ENCODE peak calls at places on chromosome 17, in five cellular contexts. J is breast epithelium, A is activated B cell treated with CpG ODN at 0.5 μM for 24 hours, Q is AG04450, D is GM20000. X is an unnamed sample.

GRCh38 chr17:78184868-78185267 is 2.0 kb downstream of the TK1 start:
- DNase-seq in J (no peak), A (no peak), Q (no peak), D (no peak), X (no peak)

GRCh38 chr17:50519141-50519834 is 11.0 kb downstream of the MYCBPAP start:
- DNase-seq in J (no peak), A (no peak), Q (no peak), D (no peak), X (no peak)

GRCh38 chr17:62628845-62629555 is 1.5 kb downstream of the MRC2 start:
- DNase-seq in J (no peak), A (no peak), Q (no peak), D (no peak), X (no peak)

GRCh38 chr17:65115721-65116312 is 21.4 kb upstream of the RGS9 start:
- DNase-seq in J (no peak), A (no peak), Q (no peak), D (no peak), X (no peak)

GRCh38 chr17:3985800-3986199 is 21.6 kb upstream of the ATP2A3 start:
- DNase-seq in J (no peak), A (no peak), Q (no peak), D (no peak), X (no peak)

GRCh38 chr17:73474370-73474988 is 162.7 kb upstream of the CDC42EP4 start:
- DNase-seq in J (peak), A (no peak), Q (no peak), D (no peak), X (no peak)

GRCh38 chr17:29972277-29972676 is 30.8 kb downstream of the EFCAB5 start:
- DNase-seq in J (no peak), A (no peak), Q (no peak), D (no peak), X (no peak)

GRCh38 chr17:43434902-43435319 is 36.1 kb downstream of the ARL4D start:
- DNase-seq in J (no peak), A (no peak), Q (no peak), D (no peak), X (no peak)

GRCh38 chr17:65278820-65279184 is 141.6 kb downstream of the RGS9 start:
- DNase-seq in J (no peak), A (no peak), Q (no peak), D (no peak), X (no peak)

GRCh38 chr17:19676901-19677300 is 28.4 kb downstream of the ALDH3A2 start:
- DNase-seq in J (no peak), A (no peak), Q (no peak), D (no peak), X (no peak)

GRCh38 chr17:7367918-7368596 is 12.8 kb upstream of the TNK1 start:
- DNase-seq in J (no peak), A (no peak), Q (no peak), D (no peak), X (no peak)

GRCh38 chr17:17739388-17740066 is 58.3 kb downstream of the RAI1 start:
- DNase-seq in J (no peak), A (no peak), Q (no peak), D (no peak), X (no peak)

GRCh38 chr17:740240-741055 is 8.1 kb downstream of the TLCD3A start:
- DNase-seq in J (no peak), A (peak), Q (no peak), D (peak), X (peak)

GRCh38 chr17:17350491-17351355 is 47.5 kb downstream of the NT5M start:
- DNase-seq in J (no peak), A (no peak), Q (no peak), D (no peak), X (no peak)

GRCh38 chr17:52158450-52159042 is at the start of gene CA10:
- DNase-seq in J (no peak), A (no peak), Q (no peak), D (peak), X (peak)

GRCh38 chr17:78486946-78487680 is 90.1 kb downstream of the DNAH17 start:
- DNase-seq in J (no peak), A (no peak), Q (no peak), D (no peak), X (no peak)

GRCh38 chr17:60941028-60941427 is 263.4 kb downstream of the BCAS3 start:
- DNase-seq in J (no peak), A (no peak), Q (peak), D (no peak), X (no peak)

GRCh38 chr17:65557349-65558310 is 3.8 kb downstream of the AXIN2 start:
- DNase-seq in J (no peak), A (no peak), Q (no peak), D (no peak), X (no peak)

DNA sequence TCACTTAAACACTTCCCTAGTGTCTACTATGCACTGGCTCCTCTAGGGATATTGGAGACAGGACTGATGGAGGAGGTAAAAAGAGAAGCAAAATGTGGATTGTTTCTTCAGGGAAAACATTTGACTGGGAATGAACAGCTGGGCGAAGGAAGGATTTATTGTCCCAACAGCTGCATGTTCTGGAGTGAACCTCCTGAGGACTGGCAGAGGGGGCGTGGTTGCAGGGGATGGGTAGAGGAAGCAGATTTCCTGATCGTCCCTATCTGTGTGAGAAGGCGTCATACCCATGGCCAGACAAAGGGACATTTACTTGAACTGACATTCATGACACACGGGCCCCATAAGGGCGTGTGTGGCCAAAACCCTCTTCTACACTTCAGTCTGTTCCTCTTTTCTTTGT is 321.5 kb downstream of the MAP2K4 start:
- DNase-seq in J (no peak), A (no peak), Q (no peak), D (no peak), X (no peak)
- TF ChIP-seq CTCF in J (no peak), A (no peak), Q (no peak), D (no peak), X (no peak)

GRCh38 chr17:9577402-9577709 is 914 bp downstream of the CFAP52 start:
- DNase-seq in J (no peak), A (no peak), Q (no peak), D (no peak), X (no peak)
- TF ChIP-seq CTCF in J (no peak), A (no peak), Q (no peak), D (no peak), X (no peak)

GRCh38 chr17:82217530-82218204 is 5.0 kb upstream of the CCDC57 start:
- DNase-seq in J (no peak), A (no peak), Q (peak), D (peak), X (no peak)

GRCh38 chr17:82215095-82215971 is 2.7 kb upstream of the CCDC57 start:
- DNase-seq in J (no peak), A (no peak), Q (no peak), D (peak), X (peak)

GRCh38 chr17:82217120-82217529 is 4.5 kb upstream of the CCDC57 start:
- DNase-seq in J (no peak), A (no peak), Q (no peak), D (no peak), X (no peak)

GRCh38 chr17:82215972-82216300 is 3.3 kb upstream of the CCDC57 start:
- DNase-seq in J (no peak), A (no peak), Q (no peak), D (no peak), X (no peak)

DNA sequence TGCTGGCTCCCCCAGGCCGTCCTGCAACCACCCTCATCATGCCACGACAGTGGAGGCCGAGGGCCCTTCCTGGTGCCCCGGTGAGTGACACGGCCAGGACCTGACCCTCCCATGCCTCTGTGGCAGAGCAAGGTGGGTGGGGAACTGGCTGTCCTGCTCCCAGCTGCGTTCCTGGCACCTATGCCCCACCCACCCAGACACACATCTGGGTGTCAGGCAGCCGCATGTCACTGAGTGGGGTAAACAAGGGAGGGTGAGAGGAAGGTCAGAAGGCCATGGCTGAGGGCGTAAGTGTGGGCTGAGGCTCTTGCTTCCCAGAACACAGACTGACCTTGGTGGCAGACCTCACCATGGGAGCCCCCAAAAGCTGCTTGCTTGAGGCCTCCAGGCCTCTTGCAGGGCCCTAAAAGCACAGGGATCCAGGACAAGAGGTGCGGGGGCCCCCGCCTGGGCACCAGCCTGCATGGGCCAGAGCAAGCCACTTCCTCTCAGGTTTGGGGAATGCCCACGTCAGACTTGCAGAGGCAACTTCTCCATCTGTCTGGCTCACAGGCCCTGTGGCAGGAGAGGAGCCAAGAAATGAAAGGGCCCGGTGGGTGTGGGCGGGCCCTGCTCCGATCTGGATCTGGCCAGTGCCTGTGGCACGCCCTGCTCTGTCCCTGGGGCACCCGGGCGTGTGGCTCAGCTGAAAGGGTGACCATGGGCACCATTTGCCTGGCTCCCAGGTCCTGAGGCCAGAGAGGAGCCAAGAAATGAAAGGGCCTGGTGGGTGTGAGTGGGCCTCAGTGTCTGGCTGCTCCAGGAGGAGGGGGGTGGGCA is 3.9 kb upstream of the CCDC57 start:
- DNase-seq in J (no peak), A (peak), Q (no peak), D (peak), X (peak)
- TF ChIP-seq CTCF in J (no peak), A (no peak), Q (no peak), D (no peak), X (no peak)

DNA sequence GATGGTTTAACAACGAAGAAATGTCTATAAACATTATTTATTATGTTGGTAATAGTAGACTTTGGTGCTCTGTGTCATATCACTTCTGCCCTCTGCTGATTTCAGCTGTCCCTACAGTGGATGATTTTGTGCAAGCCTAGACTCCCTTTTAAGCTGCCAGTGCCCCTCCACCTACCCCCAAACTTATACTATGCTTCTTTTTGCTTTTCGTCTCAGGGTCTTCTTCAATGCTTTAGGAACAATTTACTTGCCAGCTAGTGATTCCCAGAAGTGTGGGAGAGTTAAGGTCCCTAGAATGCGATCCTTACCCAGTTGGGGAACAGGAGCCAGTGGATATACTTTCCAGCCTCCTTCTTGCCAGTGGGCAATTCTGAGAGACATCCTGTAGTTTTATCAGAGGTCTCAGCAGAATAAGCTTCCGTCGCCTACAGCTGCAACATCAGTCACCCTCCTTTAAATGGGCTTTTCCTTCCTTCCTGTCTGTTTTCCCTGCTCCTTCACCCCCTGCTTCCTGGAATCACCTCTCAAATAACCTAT is 4.1 kb downstream of the ICAM2 start:
- DNase-seq in J (no peak), A (no peak), Q (no peak), D (no peak), X (no peak)
- TF ChIP-seq CTCF in J (no peak), A (no peak), Q (peak), D (no peak), X (peak)

DNA sequence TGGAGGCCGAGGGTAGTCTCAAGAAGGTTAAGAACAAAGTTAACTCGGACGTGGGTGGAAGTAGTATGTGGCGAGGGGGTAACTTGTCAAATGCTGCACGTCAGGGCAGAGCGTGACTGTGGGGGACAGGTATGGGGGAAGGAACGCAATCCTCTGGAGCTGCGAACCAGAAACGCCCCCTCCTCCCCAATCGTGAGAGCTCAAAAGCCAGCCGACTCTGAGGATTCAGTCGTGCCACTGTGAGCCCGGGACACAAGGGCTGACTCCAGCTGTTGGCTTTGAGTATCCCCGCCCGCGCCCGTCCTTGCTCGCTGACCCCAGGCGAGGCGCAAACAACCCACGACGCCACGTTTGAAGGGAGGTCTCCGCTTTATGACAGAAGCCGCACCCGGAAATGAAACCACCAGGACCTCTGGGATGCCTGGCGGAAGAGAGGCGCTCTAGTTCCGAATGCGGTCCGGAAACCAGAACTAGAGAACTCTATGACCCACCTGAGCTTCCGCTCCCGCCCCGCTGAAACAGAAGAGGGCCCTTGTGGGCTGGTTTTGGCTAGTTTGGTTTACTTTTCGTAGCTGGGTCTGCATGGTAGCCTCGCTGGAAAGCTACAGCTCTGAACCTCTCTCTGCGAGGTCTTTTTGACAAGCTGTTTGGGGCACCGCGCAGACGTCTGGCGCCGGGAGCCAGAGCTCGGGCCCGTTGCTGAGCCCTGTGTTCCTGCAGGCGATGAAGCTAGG is at the start of gene PEX12:
- DNase-seq in J (peak), A (peak), Q (no peak), D (peak), X (peak)
- TF ChIP-seq CTCF in J (no peak), A (no peak), Q (no peak), D (no peak), X (no peak)

GRCh38 chr17:38589462-38590114 is 16.2 kb downstream of the SRCIN1 start:
- DNase-seq in J (no peak), A (no peak), Q (no peak), D (no peak), X (no peak)
- TF ChIP-seq CTCF in J (no peak), A (no peak), Q (no peak), D (no peak), X (no peak)

DNA sequence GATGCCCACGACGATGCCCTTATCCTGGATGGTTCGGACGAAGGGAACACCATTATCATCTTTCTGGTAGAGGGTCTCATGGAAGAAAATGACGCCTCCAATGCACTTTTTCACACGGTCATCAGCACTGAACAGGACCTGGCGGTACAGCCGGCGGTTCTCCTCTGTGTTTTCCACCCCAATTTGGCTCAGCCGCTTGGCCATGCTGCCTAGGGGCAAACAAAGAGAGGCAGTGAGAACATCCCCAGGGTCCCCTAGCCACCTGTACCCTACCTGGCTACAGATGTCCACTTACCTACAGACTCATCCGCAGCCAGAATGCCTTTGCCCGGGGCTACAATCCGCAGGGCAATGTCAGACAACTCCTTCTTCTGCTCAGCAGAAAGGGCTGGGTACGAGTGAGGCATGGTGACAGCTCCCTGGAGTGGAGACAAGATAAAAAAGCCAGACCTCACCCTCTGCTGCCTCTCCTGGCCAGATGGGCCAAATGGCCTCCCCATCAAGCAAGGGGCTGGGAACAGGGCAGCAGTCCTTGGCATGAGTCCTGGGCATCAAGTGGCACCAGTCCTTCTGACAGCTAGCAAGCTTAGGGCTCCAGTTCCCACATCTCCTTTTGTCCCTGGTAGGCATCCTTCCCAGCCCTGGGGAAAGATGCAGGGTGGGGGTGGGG is 1.4 kb downstream of the ALDOC start:
- DNase-seq in J (no peak), A (no peak), Q (no peak), D (no peak), X (no peak)
- TF ChIP-seq CTCF in J (no peak), A (no peak), Q (no peak), D (no peak), X (no peak)

X was measured in GM13977.